ENCODE peak calls at places on chromosomes 7 and 10, in eight cellular contexts. G is upper lobe of left lung, V is ovary, W is transverse colon, A is suprapubic skin, Y is K562, L is sigmoid colon, R is H1. E is an unnamed sample.

GRCh38 chr10:31698169-31698890 is 230.3 kb downstream of the ARHGAP12 start:
- DNase-seq in G (peak; percentile 64), V (peak; percentile 74), W (peak; percentile 53), A (peak; percentile 85), Y (no peak), L (peak; percentile 92), R (no peak), E (peak; percentile 94)

GRCh38 chr10:61732635-61733278 is 70.0 kb downstream of the CABCOCO1 start:
- DNase-seq in G (no peak), V (no peak), W (no peak), A (no peak), Y (no peak), L (no peak), R (no peak), E (no peak)

GRCh38 chr7:156947120-156947843 is 2.2 kb upstream of the NOM1 start:
- DNase-seq in G (no peak), V (no peak), W (no peak), A (no peak), Y (no peak), L (no peak), R (no peak), E (no peak)

GRCh38 chr10:117860135-117860534 is 186.6 kb downstream of the RAB11FIP2 start:
- DNase-seq in G (no peak), V (no peak), W (no peak), A (no peak), Y (no peak), L (no peak), R (no peak), E (no peak)

GRCh38 chr10:127532193-127532592 is 16.9 kb upstream of the NPS start:
- DNase-seq in G (no peak), V (no peak), W (no peak), A (no peak), Y (no peak), L (no peak), R (no peak), E (no peak)

GRCh38 chr10:117248700-117249465 is 8.0 kb downstream of the SLC18A2 start:
- DNase-seq in G (no peak), V (no peak), W (no peak), A (no peak), Y (no peak), L (no peak), R (no peak), E (no peak)

GRCh38 chr10:73858013-73858708 is 16.2 kb downstream of the CAMK2G start:
- DNase-seq in G (no peak), V (no peak), W (no peak), A (no peak), Y (no peak), L (peak; percentile 54), R (no peak), E (no peak)

GRCh38 chr7:64736575-64736974 is 57.7 kb upstream of the ZNF138 start:
- DNase-seq in G (no peak), V (no peak), W (no peak), A (no peak), Y (no peak), L (no peak), R (no peak), E (no peak)

GRCh38 chr7:121428857-121429489 is 32.9 kb upstream of the FAM3C start:
- DNase-seq in G (no peak), V (no peak), W (no peak), A (no peak), Y (no peak), L (no peak), R (no peak), E (no peak)

GRCh38 chr10:6151087-6151977 is 51.4 kb upstream of the PFKFB3 start:
- DNase-seq in G (peak; percentile 85), V (peak; percentile 54), W (peak; percentile 57), A (no peak), Y (peak; percentile 50), L (peak; percentile 82), R (peak; percentile 61), E (no peak)

GRCh38 chr7:102253973-102254370 is 32.7 kb upstream of the SH2B2 start:
- DNase-seq in G (no peak), V (no peak), W (no peak), A (no peak), Y (no peak), L (no peak), R (no peak), E (no peak)

GRCh38 chr10:128723631-128724205 is 597.5 kb upstream of the MKI67 start:
- DNase-seq in G (no peak), V (no peak), W (no peak), A (no peak), Y (no peak), L (no peak), R (no peak), E (no peak)

GRCh38 chr10:124558901-124559321 is 97.3 kb downstream of the LHPP start:
- DNase-seq in G (no peak), V (no peak), W (no peak), A (no peak), Y (no peak), L (no peak), R (no peak), E (no peak)

GRCh38 chr7:16850772-16851466 is 30.9 kb downstream of the AGR3 start:
- DNase-seq in G (no peak), V (no peak), W (no peak), A (no peak), Y (no peak), L (no peak), R (no peak), E (no peak)

GRCh38 chr7:47352394-47352968 is 229.4 kb downstream of the TNS3 start:
- DNase-seq in G (peak; percentile 18), V (no peak), W (peak; percentile 6), A (no peak), Y (no peak), L (no peak), R (no peak), E (no peak)

GRCh38 chr7:141709749-141710148 is 1.6 kb downstream of the WEE2 start:
- DNase-seq in G (no peak), V (no peak), W (no peak), A (no peak), Y (no peak), L (no peak), R (no peak), E (no peak)
- H3K27me3 ChIP-seq in G (no peaks in the 10 kb centered on the region), V (no peaks in the 10 kb centered on the region), W (no peaks in the 10 kb centered on the region), A (no peaks in the 10 kb centered on the region), Y (peaks cover 8% of the 10 kb centered on the region), L (no peaks in the 10 kb centered on the region), R (no peaks in the 10 kb centered on the region), E (no peaks in the 10 kb centered on the region)

GRCh38 chr10:18085855-18086254 is 54.4 kb upstream of the CACNB2 start:
- DNase-seq in G (no peak), V (no peak), W (no peak), A (no peak), Y (no peak), L (no peak), R (no peak), E (no peak)
- TF ChIP-seq EP300 in G (no peak), V (no peak), W (no peak), A (no peak), Y (no peak), L (no peak), R (no peak), E (no peak)

GRCh38 chr10:79149662-79150443 is 81.1 kb downstream of the ZMIZ1 start:
- DNase-seq in G (peak; percentile 91), V (peak; percentile 77), W (peak; percentile 84), A (peak; percentile 94), Y (peak; percentile 93), L (peak; percentile 92), R (no peak), E (peak; percentile 93)
- TF ChIP-seq POLR2A in G (no peak), V (no peak), W (peak; percentile 21), A (no peak), Y (peak; percentile 71), L (no peak), R (no peak), E (no peak)

GRCh38 chr10:96478317-96478716 is 35.4 kb downstream of the TLL2 start:
- DNase-seq in G (no peak), V (no peak), W (no peak), A (no peak), Y (no peak), L (no peak), R (no peak), E (no peak)

GRCh38 chr10:96468845-96469244 is 44.9 kb downstream of the TLL2 start:
- DNase-seq in G (peak; percentile 8), V (no peak), W (no peak), A (no peak), Y (no peak), L (no peak), R (no peak), E (no peak)

GRCh38 chr10:96470108-96470743 is 43.5 kb downstream of the TLL2 start:
- DNase-seq in G (peak; percentile 21), V (no peak), W (no peak), A (no peak), Y (peak; percentile 23), L (no peak), R (no peak), E (no peak)

DNA sequence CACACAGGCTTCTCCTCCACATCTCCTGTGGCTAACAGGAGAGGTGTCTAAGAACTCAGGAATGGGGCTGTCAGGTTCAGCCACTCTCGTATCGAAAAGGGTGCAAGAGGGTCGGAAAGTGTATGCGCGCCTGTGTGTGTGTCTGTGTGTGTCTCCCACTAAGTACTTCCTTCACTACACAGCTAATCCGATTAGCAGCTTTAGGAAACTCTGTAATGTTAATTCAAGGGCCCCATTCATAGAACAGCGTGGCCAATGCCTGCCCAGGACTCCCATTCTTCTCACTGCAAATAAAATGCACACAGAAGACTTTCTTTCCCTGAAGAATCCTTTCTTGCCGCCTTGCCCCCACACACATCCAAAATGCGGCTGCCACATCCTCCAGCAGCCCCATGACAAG is 39.9 kb downstream of the TLL2 start:
- DNase-seq in G (no peak), V (no peak), W (no peak), A (no peak), Y (no peak), L (no peak), R (no peak), E (no peak)
- H3K27me3 ChIP-seq in G (no peaks in the 10 kb centered on the region), V (no peaks in the 10 kb centered on the region), W (peaks cover 19% of the 10 kb centered on the region), A (peaks cover 49% of the 10 kb centered on the region), Y (peaks cover 37% of the 10 kb centered on the region), L (no peaks in the 10 kb centered on the region), R (no peaks in the 10 kb centered on the region), E (peaks cover 45% of the 10 kb centered on the region)

GRCh38 chr7:90552521-90552920 is 43.6 kb upstream of the CDK14 start:
- DNase-seq in G (no peak), V (no peak), W (no peak), A (no peak), Y (no peak), L (no peak), R (no peak), E (no peak)

DNA sequence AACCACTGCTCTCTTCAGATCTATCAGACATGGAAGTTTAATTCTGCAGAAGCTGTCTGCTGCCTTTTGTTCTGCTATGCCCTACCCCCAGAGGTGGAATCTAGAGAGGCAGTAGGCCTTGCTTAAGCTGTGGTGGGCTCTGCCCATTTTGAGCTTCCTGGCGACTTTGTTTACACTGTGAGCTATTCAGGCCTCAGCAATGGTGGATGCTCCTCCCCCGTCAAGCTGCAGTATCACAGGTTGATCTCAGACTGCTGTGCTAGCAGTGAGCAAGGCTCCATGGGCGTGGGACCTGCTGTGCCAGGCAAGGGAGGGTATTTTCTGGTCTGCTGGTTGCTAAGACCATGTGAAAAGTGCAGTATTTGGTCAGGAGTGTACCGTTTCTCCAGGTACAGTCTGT is 45.1 kb upstream of the CDK14 start:
- DNase-seq in G (no peak), V (no peak), W (no peak), A (no peak), Y (no peak), L (no peak), R (no peak), E (no peak)
- TF ChIP-seq EP300 in G (no peak), V (no peak), W (no peak), A (no peak), Y (no peak), L (no peak), R (no peak), E (no peak)

E was measured in esophagus muscularis mucosa.